ENCODE peak calls at places on chromosomes 7 and 10, in five cellular contexts. L is adipocyte, J is H9, Q is heart right ventricle, C is NCI-H1694. M is an unnamed sample.

GRCh38 chr7:4216016-4216415 is 466.1 kb upstream of the FOXK1 start:
- DNase-seq in C (no peak), J (no peak), Q (no peak), L (no peak), M (no peak)

GRCh38 chr10:133018491-133018890 is 69.2 kb upstream of the ADGRA1 start:
- DNase-seq in C (no peak), Q (no peak), J (no peak), L (no peak), M (no peak)

GRCh38 chr10:113959383-113959760 is 84.3 kb upstream of the ADRB1 start:
- DNase-seq in J (no peak), C (no peak), L (no peak), Q (no peak), M (no peak)

GRCh38 chr10:68897336-68897741 is 3.8 kb upstream of the DDX50 start:
- DNase-seq in J (peak), L (peak), C (peak), Q (no peak), M (no peak)

GRCh38 chr10:77974396-77975074 is 48.0 kb upstream of the DLG5 start:
- DNase-seq in L (peak), Q (no peak), C (no peak), J (peak), M (peak)

GRCh38 chr10:104054430-104054829 is 31.2 kb downstream of the COL17A1 start:
- DNase-seq in J (no peak), L (peak), Q (no peak), C (no peak), M (no peak)

GRCh38 chr10:52807803-52808202 is 35.2 kb upstream of the MBL2 start:
- DNase-seq in Q (no peak), J (no peak), C (no peak), L (no peak), M (no peak)

GRCh38 chr7:116740758-116741462 is 68.9 kb downstream of the MET start:
- DNase-seq in L (no peak), J (no peak), C (no peak), Q (no peak), M (no peak)

GRCh38 chr10:110881247-110881646 is 9.5 kb downstream of the PDCD4 start:
- DNase-seq in L (no peak), Q (no peak), C (no peak), J (no peak), M (no peak)

GRCh38 chr7:159061674-159062212 is 82.9 kb downstream of the VIPR2 start:
- DNase-seq in J (peak), C (no peak), Q (no peak), L (no peak), M (peak)

GRCh38 chr10:9508616-9509015 is 1454.1 kb downstream of the GATA3 start:
- DNase-seq in J (no peak), L (no peak), C (no peak), Q (no peak), M (no peak)

GRCh38 chr7:7438851-7439250 is 96.8 kb downstream of the COL28A1 start:
- DNase-seq in Q (no peak), J (no peak), C (no peak), L (peak), M (no peak)

GRCh38 chr10:77586719-77587423 is 50.7 kb downstream of the KCNMA1 start:
- DNase-seq in J (no peak), L (peak), C (no peak), Q (no peak), M (no peak)

GRCh38 chr7:104306788-104307187 is 21.6 kb upstream of the LHFPL3 start:
- DNase-seq in J (no peak), Q (no peak), L (no peak), C (no peak), M (no peak)

GRCh38 chr7:86964973-86965726 is 94.3 kb downstream of the ELAPOR2 start:
- DNase-seq in J (no peak), C (no peak), L (no peak), Q (no peak), M (no peak)

GRCh38 chr10:3107426-3107961 is 40.1 kb downstream of the PFKP start:
- DNase-seq in J (no peak), Q (peak), L (peak), C (no peak), M (no peak)

GRCh38 chr7:39042706-39043105 is 65.0 kb downstream of the POU6F2 start:
- DNase-seq in Q (no peak), C (no peak), L (no peak), J (no peak), M (no peak)

GRCh38 chr7:98418636-98419315 is 17.9 kb upstream of the BAIAP2L1 start:
- DNase-seq in Q (no peak), C (no peak), L (peak), J (no peak), M (no peak)

GRCh38 chr7:149569025-149569725 is 71.6 kb upstream of the ZNF746 start:
- DNase-seq in L (no peak), J (peak), Q (no peak), C (no peak), M (no peak)

GRCh38 chr7:19455508-19456132 is 253.2 kb downstream of the POLR1F start:
- DNase-seq in Q (no peak), J (no peak), L (no peak), C (no peak), M (no peak)

GRCh38 chr7:80588591-80588990 is 49.9 kb upstream of the CD36 start:
- DNase-seq in J (no peak), Q (no peak), C (no peak), L (no peak), M (no peak)

GRCh38 chr7:14676896-14677295 is 225.7 kb downstream of the DGKB start:
- DNase-seq in J (no peak), C (no peak), Q (no peak), L (no peak), M (no peak)

GRCh38 chr7:91249506-91250233 is 14.6 kb upstream of the FZD1 start:
- DNase-seq in C (no peak), J (no peak), Q (no peak), L (peak), M (no peak)

GRCh38 chr7:25318077-25318476 is 89.8 kb upstream of the NPVF start:
- DNase-seq in J (no peak), C (no peak), L (no peak), Q (no peak), M (no peak)

GRCh38 chr10:124149681-124150080 is 56.3 kb upstream of the CHST15 start:
- DNase-seq in Q (no peak), L (no peak), C (peak), J (no peak), M (no peak)

GRCh38 chr7:21256310-21256877 is 171.5 kb upstream of the SP4 start:
- DNase-seq in L (peak), C (peak), J (no peak), Q (no peak), M (no peak)

GRCh38 chr10:103969436-103969835 is 2.5 kb downstream of the SLK start:
- DNase-seq in J (no peak), C (no peak), L (peak), Q (no peak), M (no peak)

GRCh38 chr10:103416436-103417147 is 20.2 kb downstream of the PDCD11 start:
- DNase-seq in J (no peak), C (peak), Q (no peak), L (peak), M (no peak)

GRCh38 chr10:103445767-103446567 is 6.2 kb downstream of the CALHM2 start:
- DNase-seq in L (peak), Q (peak), C (no peak), J (no peak), M (no peak)

GRCh38 chr7:104240400-104240799 is 32.6 kb upstream of the ORC5 start:
- DNase-seq in J (no peak), L (no peak), C (no peak), Q (no peak), M (no peak)

GRCh38 chr7:5636914-5637313 is 144.5 kb downstream of the RNF216 start:
- DNase-seq in J (no peak), C (no peak), Q (peak), L (peak), M (no peak)

GRCh38 chr7:45198986-45199385 is 41.4 kb downstream of the RAMP3 start:
- DNase-seq in L (no peak), C (no peak), J (no peak), Q (no peak), M (no peak)

GRCh38 chr10:128802062-128802461 is 665.0 kb upstream of the MGMT start:
- DNase-seq in L (no peak), Q (no peak), J (no peak), C (no peak), M (no peak)

GRCh38 chr10:50395279-50395678 is 144.0 kb upstream of the ASAH2 start:
- DNase-seq in L (no peak), J (no peak), Q (no peak), C (no peak), M (no peak)

M was measured in iPS DF 6.9.